ENCODE peak calls at places on chromosome 9, in ten cellular contexts. S is epithelial cell of prostate; G is GM23248; Z is mesenchymal stem cell; B is CD8-positive, alpha-beta memory T cell; Y is H9; A is esophagus muscularis mucosa; U is breast epithelium; F is astrocyte; T is heart left ventricle. Q is an unnamed sample.
A peak's percentile ranks its signal among the peaks of the same experiment; 100 is the strongest.

GRCh38 chr9:110777201-110777842 is 108.7 kb downstream of the MUSK start:
- DNase-seq in S (no peak), G (no peak), Z (peak; percentile 32), B (no peak), Y (no peak), A (no peak), U (no peak), F (no peak), T (no peak), Q (no peak)

GRCh38 chr9:131252120-131252519 is 24.2 kb downstream of the FAM78A start:
- DNase-seq in S (no peak), G (no peak), Z (no peak), B (no peak), Y (no peak), A (no peak), U (no peak), F (no peak), T (no peak), Q (no peak)

GRCh38 chr9:19894975-19895374 is 106.1 kb upstream of the SLC24A2 start:
- DNase-seq in S (no peak), G (peak; percentile 43), Z (peak; percentile 69), B (no peak), Y (no peak), A (no peak), U (no peak), F (peak; percentile 5), T (no peak), Q (no peak)

GRCh38 chr9:38489057-38489456 is 64.8 kb upstream of the IGFBPL1 start:
- DNase-seq in S (no peak), G (no peak), Z (no peak), B (no peak), Y (no peak), A (no peak), U (no peak), F (no peak), T (no peak), Q (no peak)

GRCh38 chr9:27499481-27499880 is 24.6 kb upstream of the IFNK start:
- DNase-seq in S (peak; percentile 82), G (peak; percentile 37), Z (peak; percentile 39), B (no peak), Y (no peak), A (no peak), U (no peak), F (peak; percentile 23), T (no peak), Q (no peak)

GRCh38 chr9:132557159-132557558 is 25.2 kb upstream of the BARHL1 start:
- DNase-seq in S (no peak), G (no peak), Z (no peak), B (no peak), Y (no peak), A (no peak), U (no peak), F (no peak), T (no peak), Q (no peak)

GRCh38 chr9:132842124-132843005 is 35.7 kb downstream of the AK8 start:
- DNase-seq in S (no peak), G (no peak), Z (no peak), B (no peak), Y (no peak), A (no peak), U (no peak), F (no peak), T (no peak), Q (no peak)

GRCh38 chr9:98856982-98857381 is 49.5 kb downstream of the GALNT12 start:
- DNase-seq in S (no peak), G (no peak), Z (no peak), B (no peak), Y (no peak), A (no peak), U (no peak), F (peak; percentile 81), T (no peak), Q (no peak)

GRCh38 chr9:100217536-100217935 is 118.5 kb downstream of the INVS start:
- DNase-seq in S (no peak), G (no peak), Z (no peak), B (no peak), Y (no peak), A (no peak), U (no peak), F (no peak), T (no peak), Q (no peak)

GRCh38 chr9:117887383-117887782 is 183.2 kb downstream of the TLR4 start:
- DNase-seq in S (no peak), G (peak; percentile 37), Z (no peak), B (no peak), Y (no peak), A (no peak), U (no peak), F (no peak), T (no peak), Q (no peak)

GRCh38 chr9:37650873-37651768 is at the start of gene FRMPD1:
- DNase-seq in S (no peak), G (peak; percentile 76), Z (peak; percentile 29), B (peak; percentile 33), Y (peak; percentile 75), A (no peak), U (peak; percentile 63), F (peak; percentile 10), T (peak; percentile 61), Q (peak; percentile 12)

GRCh38 chr9:127133739-127134167 is 11.3 kb upstream of the ANGPTL2 start:
- DNase-seq in S (no peak), G (peak; percentile 92), Z (peak; percentile 96), B (no peak), Y (peak; percentile 47), A (no peak), U (no peak), F (peak; percentile 85), T (peak; percentile 76), Q (peak; percentile 79)

GRCh38 chr9:77648458-77649108 is 461 bp upstream of the GNA14 start:
- DNase-seq in S (no peak), G (peak; percentile 21), Z (peak; percentile 26), B (no peak), Y (peak; percentile 76), A (no peak), U (peak; percentile 58), F (peak; percentile 11), T (peak; percentile 69), Q (peak; percentile 54)

GRCh38 chr9:89372230-89372816 is 54.0 kb downstream of the SECISBP2 start:
- DNase-seq in S (no peak), G (no peak), Z (peak; percentile 19), B (peak; percentile 45), Y (no peak), A (no peak), U (no peak), F (no peak), T (no peak), Q (no peak)

GRCh38 chr9:125990186-125990792 is 243.1 kb downstream of the PBX3 start:
- DNase-seq in S (no peak), G (no peak), Z (no peak), B (no peak), Y (no peak), A (no peak), U (no peak), F (no peak), T (no peak), Q (no peak)

GRCh38 chr9:33109097-33109496 is 32.6 kb upstream of the SMU1 start:
- DNase-seq in S (no peak), G (no peak), Z (no peak), B (no peak), Y (no peak), A (no peak), U (no peak), F (no peak), T (no peak), Q (no peak)

GRCh38 chr9:21434202-21435014 is 5.8 kb upstream of the IFNA1 start:
- DNase-seq in S (no peak), G (peak; percentile 93), Z (peak; percentile 60), B (peak; percentile 48), Y (no peak), A (no peak), U (no peak), F (peak; percentile 49), T (no peak), Q (peak; percentile 3)

GRCh38 chr9:90447773-90448172 is 194.9 kb downstream of the DIRAS2 start:
- DNase-seq in S (no peak), G (no peak), Z (no peak), B (no peak), Y (no peak), A (peak; percentile 83), U (no peak), F (no peak), T (no peak), Q (no peak)
- H3K27ac ChIP-seq in S (no peak overlapping the region), G (no peak overlapping the region), Z (peak overlapping the region; percentile 96), B (no peak overlapping the region), Y (no peak overlapping the region), A (no peak overlapping the region), U (no peak overlapping the region), F (no peak overlapping the region), T (no peak overlapping the region), Q (no peak overlapping the region)

GRCh38 chr9:36154213-36154952 is 14.8 kb upstream of the CCIN start:
- DNase-seq in S (no peak), G (peak; percentile 91), Z (peak; percentile 96), B (no peak), Y (no peak), A (no peak), U (no peak), F (peak; percentile 65), T (peak; percentile 51), Q (no peak)
- H3K27ac ChIP-seq in S (no peak overlapping the region), G (peak overlapping the region; percentile 94), Z (peak overlapping the region; percentile 44), B (no peak overlapping the region), Y (no peak overlapping the region), A (peak overlapping the region; percentile 76), U (peak overlapping the region; percentile 86), F (peak overlapping the region; percentile 77), T (peak overlapping the region; percentile 84), Q (peak overlapping the region; percentile 78)

GRCh38 chr9:112325127-112325526 is 8.3 kb downstream of the PTBP3 start:
- DNase-seq in S (no peak), G (no peak), Z (no peak), B (no peak), Y (peak; percentile 58), A (no peak), U (no peak), F (no peak), T (no peak), Q (no peak)

GRCh38 chr9:112327718-112328450 is 5.5 kb downstream of the PTBP3 start:
- DNase-seq in S (no peak), G (peak; percentile 50), Z (no peak), B (no peak), Y (no peak), A (no peak), U (no peak), F (no peak), T (no peak), Q (no peak)

GRCh38 chr9:112328545-112328944 is 4.9 kb downstream of the PTBP3 start:
- DNase-seq in S (no peak), G (no peak), Z (no peak), B (no peak), Y (no peak), A (no peak), U (no peak), F (no peak), T (no peak), Q (no peak)

GRCh38 chr9:112325600-112325999 is 7.8 kb downstream of the PTBP3 start:
- DNase-seq in S (no peak), G (no peak), Z (no peak), B (no peak), Y (no peak), A (no peak), U (no peak), F (no peak), T (no peak), Q (no peak)

GRCh38 chr9:112326194-112326593 is 7.2 kb downstream of the PTBP3 start:
- DNase-seq in S (no peak), G (no peak), Z (no peak), B (no peak), Y (no peak), A (no peak), U (no peak), F (no peak), T (no peak), Q (no peak)
- H3K27ac ChIP-seq in S (no peak overlapping the region), G (no peak overlapping the region), Z (no peak overlapping the region), B (no peak overlapping the region), Y (no peak overlapping the region), A (no peak overlapping the region), U (no peak overlapping the region), F (no peak overlapping the region), T (no peak overlapping the region), Q (no peak overlapping the region)

GRCh38 chr9:113525831-113526230 is 62.3 kb downstream of the RGS3 start:
- DNase-seq in S (no peak), G (no peak), Z (no peak), B (no peak), Y (no peak), A (no peak), U (no peak), F (no peak), T (no peak), Q (no peak)
- H3K27ac ChIP-seq in S (no peak overlapping the region), G (no peak overlapping the region), Z (no peak overlapping the region), B (no peak overlapping the region), Y (no peak overlapping the region), A (peak overlapping the region; percentile 67), U (no peak overlapping the region), F (no peak overlapping the region), T (peak overlapping the region; percentile 82), Q (no peak overlapping the region)